ENCODE peak calls at places on chromosome 19, in eight cellular contexts. B, N, R, Q, E, U, G and O are unnamed samples.

GRCh38 chr19:41877490-41877876 is 404 bp downstream of the CD79A start:
- DNase-seq in B (no peak), N (no peak), R (no peak), Q (peak; percentile 37), E (no peak), U (no peak), G (no peak), O (no peak)

GRCh38 chr19:48498922-48499321 is 12.7 kb downstream of the LMTK3 start:
- DNase-seq in B (no peak), N (no peak), R (no peak), Q (no peak), E (no peak), U (no peak), G (no peak), O (no peak)

GRCh38 chr19:56162258-56162657 is 13.6 kb upstream of the GALP start:
- DNase-seq in B (no peak), N (no peak), R (no peak), Q (no peak), E (no peak), U (no peak), G (no peak), O (no peak)

GRCh38 chr19:46887240-46887782 is 26.5 kb downstream of the ARHGAP35 start:
- DNase-seq in B (no peak), N (no peak), R (no peak), Q (no peak), E (no peak), U (no peak), G (no peak), O (no peak)

GRCh38 chr19:17725422-17726078 is 6.3 kb downstream of the MAP1S start:
- DNase-seq in B (no peak), N (no peak), R (no peak), Q (no peak), E (no peak), U (no peak), G (no peak), O (no peak)

GRCh38 chr19:30696514-30696913 is 324.3 kb downstream of the ZNF536 start:
- DNase-seq in B (no peak), N (peak; percentile 74), R (no peak), Q (no peak), E (no peak), U (no peak), G (no peak), O (no peak)

GRCh38 chr19:3343619-3344502 is 22.5 kb upstream of the NFIC start:
- DNase-seq in B (no peak), N (no peak), R (no peak), Q (peak; percentile 74), E (no peak), U (peak; percentile 74), G (peak; percentile 61), O (peak; percentile 73)

GRCh38 chr19:5147971-5148793 is 179.3 kb downstream of the KDM4B start:
- DNase-seq in B (no peak), N (no peak), R (no peak), Q (no peak), E (no peak), U (peak; percentile 62), G (peak; percentile 6), O (no peak)

GRCh38 chr19:57583521-57584416 is at the start of gene ZIK1:
- DNase-seq in B (peak; percentile 93), N (peak; percentile 84), R (peak; percentile 51), Q (peak; percentile 84), E (peak; percentile 49), U (peak; percentile 98), G (peak; percentile 84), O (no peak)

GRCh38 chr19:19053508-19054314 is 10.1 kb upstream of the SLC25A42 start:
- DNase-seq in B (peak; percentile 60), N (peak; percentile 84), R (no peak), Q (peak; percentile 77), E (no peak), U (peak; percentile 70), G (peak; percentile 7), O (peak; percentile 36)

GRCh38 chr19:41698746-41699230 is 9.6 kb upstream of the CEACAM5 start:
- DNase-seq in B (no peak), N (no peak), R (no peak), Q (peak; percentile 19), E (no peak), U (no peak), G (no peak), O (no peak)

GRCh38 chr19:34996978-34997640 is 3.0 kb upstream of the GRAMD1A start:
- DNase-seq in B (no peak), N (no peak), R (no peak), Q (no peak), E (no peak), U (no peak), G (no peak), O (no peak)

GRCh38 chr19:40982594-40983101 is 8.4 kb upstream of the CYP2B6 start:
- DNase-seq in B (no peak), N (no peak), R (no peak), Q (no peak), E (no peak), U (peak; percentile 44), G (no peak), O (no peak)

GRCh38 chr19:13008926-13009787 is 13.9 kb downstream of the NFIX start:
- DNase-seq in B (no peak), N (no peak), R (no peak), Q (no peak), E (no peak), U (no peak), G (no peak), O (no peak)

GRCh38 chr19:34128558-34129250 is 43.6 kb upstream of the LSM14A start:
- DNase-seq in B (no peak), N (no peak), R (no peak), Q (no peak), E (no peak), U (no peak), G (no peak), O (no peak)

GRCh38 chr19:18479964-18480723 is 41.7 kb downstream of the ELL start:
- DNase-seq in B (no peak), N (no peak), R (no peak), Q (peak; percentile 68), E (no peak), U (no peak), G (no peak), O (no peak)

GRCh38 chr19:42092350-42092749 is 16.4 kb downstream of the ZNF574 start:
- DNase-seq in B (peak; percentile 59), N (no peak), R (no peak), Q (peak; percentile 65), E (no peak), U (no peak), G (no peak), O (no peak)

GRCh38 chr19:35107541-35107939 is 8.1 kb upstream of the FXYD3 start:
- DNase-seq in B (no peak), N (no peak), R (no peak), Q (peak; percentile 78), E (no peak), U (peak; percentile 94), G (peak; percentile 68), O (peak; percentile 40)

GRCh38 chr19:46591254-46591653 is 9.9 kb upstream of the CALM3 start:
- DNase-seq in B (no peak), N (no peak), R (no peak), Q (no peak), E (no peak), U (no peak), G (no peak), O (no peak)

GRCh38 chr19:36605839-36606478 is 846 bp downstream of the ZNF382 start:
- DNase-seq in B (peak; percentile 6), N (no peak), R (no peak), Q (no peak), E (no peak), U (no peak), G (no peak), O (no peak)

GRCh38 chr19:18023596-18024212 is 15.7 kb downstream of the ARRDC2 start:
- DNase-seq in B (no peak), N (no peak), R (peak; percentile 45), Q (peak; percentile 78), E (no peak), U (peak; percentile 72), G (peak; percentile 31), O (no peak)

GRCh38 chr19:2097330-2098327 is 914 bp downstream of the IZUMO4 start:
- DNase-seq in B (no peak), N (no peak), R (no peak), Q (peak; percentile 36), E (no peak), U (no peak), G (no peak), O (no peak)

GRCh38 chr19:31099470-31100190 is 249.6 kb downstream of the TSHZ3 start:
- DNase-seq in B (no peak), N (no peak), R (no peak), Q (no peak), E (no peak), U (no peak), G (no peak), O (no peak)

GRCh38 chr19:40908981-40909380 is 26.9 kb upstream of the CYP2A7 start:
- DNase-seq in B (peak; percentile 41), N (no peak), R (no peak), Q (no peak), E (no peak), U (peak; percentile 29), G (no peak), O (no peak)

GRCh38 chr19:7748756-7749155 is 1.4 kb upstream of the CD209 start:
- DNase-seq in B (peak; percentile 30), N (no peak), R (no peak), Q (no peak), E (no peak), U (no peak), G (no peak), O (no peak)

GRCh38 chr19:17420267-17420924 is 549 bp downstream of the MVB12A start:
- DNase-seq in B (no peak), N (peak; percentile 55), R (no peak), Q (peak; percentile 51), E (no peak), U (peak; percentile 19), G (peak; percentile 7), O (no peak)

GRCh38 chr19:9453953-9454352 is 18.6 kb upstream of the ZNF266 start:
- DNase-seq in B (no peak), N (no peak), R (no peak), Q (no peak), E (no peak), U (no peak), G (no peak), O (no peak)

GRCh38 chr19:4054471-4055208 is 12.1 kb downstream of the ZBTB7A start:
- DNase-seq in B (no peak), N (no peak), R (no peak), Q (no peak), E (no peak), U (peak; percentile 14), G (no peak), O (no peak)

GRCh38 chr19:13032837-13033236 is 37.6 kb downstream of the NFIX start:
- DNase-seq in B (no peak), N (no peak), R (no peak), Q (no peak), E (no peak), U (no peak), G (no peak), O (no peak)

GRCh38 chr19:49685845-49686332 is 3.5 kb upstream of the ADM5 start:
- DNase-seq in B (no peak), N (no peak), R (no peak), Q (no peak), E (no peak), U (no peak), G (no peak), O (no peak)

GRCh38 chr19:2523630-2524311 is 47.8 kb downstream of the GADD45B start:
- DNase-seq in B (no peak), N (no peak), R (no peak), Q (no peak), E (no peak), U (no peak), G (no peak), O (no peak)

GRCh38 chr19:40927567-40927966 is 45.5 kb upstream of the CYP2A7 start:
- DNase-seq in B (no peak), N (no peak), R (no peak), Q (no peak), E (no peak), U (no peak), G (no peak), O (no peak)

GRCh38 chr19:1796395-1797142 is 15.5 kb downstream of the ATP8B3 start:
- DNase-seq in B (no peak), N (no peak), R (no peak), Q (no peak), E (no peak), U (no peak), G (no peak), O (no peak)

GRCh38 chr19:16659832-16660708 is at the start of gene SMIM7:
- DNase-seq in B (peak; percentile 99), N (peak; percentile 97), R (peak; percentile 92), Q (peak; percentile 99), E (peak; percentile 97), U (peak; percentile 99), G (peak; percentile 97), O (peak; percentile 96)